ENCODE peak calls at places on chromosomes 5 and 9, in ten cellular contexts. One of them, this sample, is unnamed.

GRCh38 chr5:96049398-96050272 is 88.0 kb upstream of the ELL2 start:
- DNase-seq in RWPE1: peak
- DNase-seq in hepatocyte: no peak
- DNase-seq in epithelial cell of esophagus: peak
- DNase-seq in AG04450: no peak
- DNase-seq in esophagus squamous epithelium: no peak
- DNase-seq in nephron progenitor cell: no peak
- DNase-seq in GM20000: no peak
- DNase-seq in stomach: no peak
- DNase-seq in dorsolateral prefrontal cortex: no peak
- DNase-seq in this sample: no peak

GRCh38 chr9:136239963-136240330 is 5.7 kb downstream of the QSOX2 start:
- DNase-seq in stomach: no peak
- DNase-seq in GM20000: peak
- DNase-seq in esophagus squamous epithelium: no peak
- DNase-seq in nephron progenitor cell: no peak
- DNase-seq in dorsolateral prefrontal cortex: no peak
- DNase-seq in hepatocyte: no peak
- DNase-seq in AG04450: no peak
- DNase-seq in RWPE1: no peak
- DNase-seq in epithelial cell of esophagus: no peak
- DNase-seq in this sample: no peak

GRCh38 chr5:139837711-139838380 is 42.2 kb downstream of the PSD2 start:
- DNase-seq in epithelial cell of esophagus: no peak
- DNase-seq in esophagus squamous epithelium: no peak
- DNase-seq in dorsolateral prefrontal cortex: no peak
- DNase-seq in GM20000: no peak
- DNase-seq in hepatocyte: no peak
- DNase-seq in nephron progenitor cell: no peak
- DNase-seq in stomach: no peak
- DNase-seq in AG04450: no peak
- DNase-seq in RWPE1: no peak
- DNase-seq in this sample: no peak

GRCh38 chr5:99088309-99088708 is 159.5 kb upstream of the CHD1 start:
- DNase-seq in dorsolateral prefrontal cortex: no peak
- DNase-seq in GM20000: no peak
- DNase-seq in stomach: no peak
- DNase-seq in AG04450: no peak
- DNase-seq in esophagus squamous epithelium: no peak
- DNase-seq in hepatocyte: no peak
- DNase-seq in RWPE1: no peak
- DNase-seq in nephron progenitor cell: no peak
- DNase-seq in epithelial cell of esophagus: no peak
- DNase-seq in this sample: no peak

GRCh38 chr5:181086410-181087229 is 44.3 kb downstream of the OR2V1 start:
- DNase-seq in stomach: no peak
- DNase-seq in esophagus squamous epithelium: no peak
- DNase-seq in epithelial cell of esophagus: no peak
- DNase-seq in AG04450: no peak
- DNase-seq in dorsolateral prefrontal cortex: no peak
- DNase-seq in GM20000: no peak
- DNase-seq in RWPE1: no peak
- DNase-seq in nephron progenitor cell: no peak
- DNase-seq in hepatocyte: no peak
- DNase-seq in this sample: no peak

GRCh38 chr9:124145903-124146575 is 111.7 kb upstream of the NEK6 start:
- DNase-seq in RWPE1: no peak
- DNase-seq in dorsolateral prefrontal cortex: no peak
- DNase-seq in epithelial cell of esophagus: no peak
- DNase-seq in esophagus squamous epithelium: no peak
- DNase-seq in hepatocyte: no peak
- DNase-seq in stomach: no peak
- DNase-seq in AG04450: no peak
- DNase-seq in nephron progenitor cell: no peak
- DNase-seq in GM20000: no peak
- DNase-seq in this sample: no peak

GRCh38 chr9:114678847-114679246 is 3.1 kb downstream of the TEX48 start:
- DNase-seq in GM20000: no peak
- DNase-seq in esophagus squamous epithelium: no peak
- DNase-seq in nephron progenitor cell: no peak
- DNase-seq in RWPE1: no peak
- DNase-seq in stomach: no peak
- DNase-seq in dorsolateral prefrontal cortex: no peak
- DNase-seq in hepatocyte: no peak
- DNase-seq in epithelial cell of esophagus: no peak
- DNase-seq in AG04450: no peak
- DNase-seq in this sample: no peak

GRCh38 chr5:11683666-11684065 is 220.6 kb downstream of the CTNND2 start:
- DNase-seq in esophagus squamous epithelium: no peak
- DNase-seq in hepatocyte: peak
- DNase-seq in stomach: no peak
- DNase-seq in GM20000: no peak
- DNase-seq in AG04450: no peak
- DNase-seq in dorsolateral prefrontal cortex: no peak
- DNase-seq in nephron progenitor cell: no peak
- DNase-seq in RWPE1: no peak
- DNase-seq in epithelial cell of esophagus: no peak
- DNase-seq in this sample: no peak

GRCh38 chr5:62284946-62285891 is 20.8 kb upstream of the KIF2A start:
- DNase-seq in epithelial cell of esophagus: peak
- DNase-seq in nephron progenitor cell: no peak
- DNase-seq in hepatocyte: no peak
- DNase-seq in RWPE1: no peak
- DNase-seq in GM20000: no peak
- DNase-seq in stomach: no peak
- DNase-seq in dorsolateral prefrontal cortex: no peak
- DNase-seq in AG04450: no peak
- DNase-seq in esophagus squamous epithelium: no peak
- DNase-seq in this sample: peak

GRCh38 chr9:15834541-15834940 is 281.7 kb downstream of the CCDC171 start:
- DNase-seq in AG04450: no peak
- DNase-seq in stomach: peak
- DNase-seq in dorsolateral prefrontal cortex: no peak
- DNase-seq in nephron progenitor cell: no peak
- DNase-seq in hepatocyte: peak
- DNase-seq in epithelial cell of esophagus: peak
- DNase-seq in GM20000: no peak
- DNase-seq in RWPE1: no peak
- DNase-seq in esophagus squamous epithelium: no peak
- DNase-seq in this sample: no peak

GRCh38 chr5:140345919-140346347 is 470 bp downstream of the HBEGF start:
- DNase-seq in RWPE1: peak
- DNase-seq in dorsolateral prefrontal cortex: peak
- DNase-seq in GM20000: no peak
- DNase-seq in AG04450: no peak
- DNase-seq in epithelial cell of esophagus: peak
- DNase-seq in hepatocyte: peak
- DNase-seq in nephron progenitor cell: peak
- DNase-seq in esophagus squamous epithelium: no peak
- DNase-seq in stomach: peak
- DNase-seq in this sample: peak

GRCh38 chr9:137067860-137068538 is 2.4 kb downstream of the SAPCD2 start:
- DNase-seq in esophagus squamous epithelium: no peak
- DNase-seq in stomach: peak
- DNase-seq in epithelial cell of esophagus: peak
- DNase-seq in AG04450: no peak
- DNase-seq in nephron progenitor cell: peak
- DNase-seq in dorsolateral prefrontal cortex: peak
- DNase-seq in GM20000: peak
- DNase-seq in RWPE1: peak
- DNase-seq in hepatocyte: peak
- DNase-seq in this sample: peak

GRCh38 chr9:93301911-93302525 is 118.1 kb downstream of the WNK2 start:
- DNase-seq in hepatocyte: no peak
- DNase-seq in esophagus squamous epithelium: no peak
- DNase-seq in epithelial cell of esophagus: no peak
- DNase-seq in stomach: peak
- DNase-seq in GM20000: no peak
- DNase-seq in RWPE1: no peak
- DNase-seq in dorsolateral prefrontal cortex: peak
- DNase-seq in AG04450: no peak
- DNase-seq in nephron progenitor cell: no peak
- DNase-seq in this sample: no peak

GRCh38 chr9:89402695-89403427 is 84.6 kb downstream of the SECISBP2 start:
- DNase-seq in nephron progenitor cell: no peak
- DNase-seq in stomach: no peak
- DNase-seq in hepatocyte: no peak
- DNase-seq in AG04450: no peak
- DNase-seq in esophagus squamous epithelium: no peak
- DNase-seq in dorsolateral prefrontal cortex: no peak
- DNase-seq in RWPE1: no peak
- DNase-seq in GM20000: no peak
- DNase-seq in epithelial cell of esophagus: no peak
- DNase-seq in this sample: no peak

GRCh38 chr9:130780865-130781504 is 54.1 kb upstream of the ABL1 start:
- DNase-seq in AG04450: peak
- DNase-seq in dorsolateral prefrontal cortex: no peak
- DNase-seq in nephron progenitor cell: no peak
- DNase-seq in esophagus squamous epithelium: no peak
- DNase-seq in hepatocyte: peak
- DNase-seq in stomach: no peak
- DNase-seq in RWPE1: no peak
- DNase-seq in epithelial cell of esophagus: peak
- DNase-seq in GM20000: no peak
- DNase-seq in this sample: no peak

GRCh38 chr9:6566409-6567139 is 79.0 kb downstream of the GLDC start:
- DNase-seq in GM20000: no peak
- DNase-seq in epithelial cell of esophagus: peak
- DNase-seq in esophagus squamous epithelium: no peak
- DNase-seq in nephron progenitor cell: no peak
- DNase-seq in stomach: no peak
- DNase-seq in AG04450: peak
- DNase-seq in dorsolateral prefrontal cortex: no peak
- DNase-seq in hepatocyte: peak
- DNase-seq in RWPE1: peak
- DNase-seq in this sample: peak
- TF ChIP-seq CTCF in GM20000: no peak
- TF ChIP-seq CTCF in epithelial cell of esophagus: no peak
- TF ChIP-seq CTCF in esophagus squamous epithelium: no peak
- TF ChIP-seq CTCF in nephron progenitor cell: no peak
- TF ChIP-seq CTCF in stomach: no peak
- TF ChIP-seq CTCF in AG04450: no peak
- TF ChIP-seq CTCF in dorsolateral prefrontal cortex: no peak
- TF ChIP-seq CTCF in hepatocyte: no peak
- TF ChIP-seq CTCF in RWPE1: no peak
- TF ChIP-seq CTCF in this sample: no peak

GRCh38 chr9:8961186-8961666 is 1161.6 kb upstream of the DMAC1 start:
- DNase-seq in dorsolateral prefrontal cortex: no peak
- DNase-seq in RWPE1: no peak
- DNase-seq in GM20000: no peak
- DNase-seq in nephron progenitor cell: no peak
- DNase-seq in epithelial cell of esophagus: no peak
- DNase-seq in AG04450: no peak
- DNase-seq in esophagus squamous epithelium: no peak
- DNase-seq in stomach: no peak
- DNase-seq in hepatocyte: peak
- DNase-seq in this sample: no peak
- TF ChIP-seq CTCF in dorsolateral prefrontal cortex: no peak
- TF ChIP-seq CTCF in RWPE1: no peak
- TF ChIP-seq CTCF in GM20000: no peak
- TF ChIP-seq CTCF in nephron progenitor cell: no peak
- TF ChIP-seq CTCF in epithelial cell of esophagus: no peak
- TF ChIP-seq CTCF in AG04450: no peak
- TF ChIP-seq CTCF in esophagus squamous epithelium: no peak
- TF ChIP-seq CTCF in stomach: no peak
- TF ChIP-seq CTCF in hepatocyte: no peak
- TF ChIP-seq CTCF in this sample: no peak

GRCh38 chr9:88182501-88182900 is 44.2 kb upstream of the SPATA31C2 start:
- DNase-seq in stomach: no peak
- DNase-seq in RWPE1: no peak
- DNase-seq in nephron progenitor cell: no peak
- DNase-seq in AG04450: no peak
- DNase-seq in dorsolateral prefrontal cortex: no peak
- DNase-seq in GM20000: no peak
- DNase-seq in epithelial cell of esophagus: no peak
- DNase-seq in hepatocyte: no peak
- DNase-seq in esophagus squamous epithelium: no peak
- DNase-seq in this sample: no peak
- TF ChIP-seq CTCF in stomach: no peak
- TF ChIP-seq CTCF in RWPE1: no peak
- TF ChIP-seq CTCF in nephron progenitor cell: no peak
- TF ChIP-seq CTCF in AG04450: no peak
- TF ChIP-seq CTCF in dorsolateral prefrontal cortex: no peak
- TF ChIP-seq CTCF in GM20000: no peak
- TF ChIP-seq CTCF in epithelial cell of esophagus: no peak
- TF ChIP-seq CTCF in hepatocyte: no peak
- TF ChIP-seq CTCF in esophagus squamous epithelium: no peak
- TF ChIP-seq CTCF in this sample: no peak

DNA sequence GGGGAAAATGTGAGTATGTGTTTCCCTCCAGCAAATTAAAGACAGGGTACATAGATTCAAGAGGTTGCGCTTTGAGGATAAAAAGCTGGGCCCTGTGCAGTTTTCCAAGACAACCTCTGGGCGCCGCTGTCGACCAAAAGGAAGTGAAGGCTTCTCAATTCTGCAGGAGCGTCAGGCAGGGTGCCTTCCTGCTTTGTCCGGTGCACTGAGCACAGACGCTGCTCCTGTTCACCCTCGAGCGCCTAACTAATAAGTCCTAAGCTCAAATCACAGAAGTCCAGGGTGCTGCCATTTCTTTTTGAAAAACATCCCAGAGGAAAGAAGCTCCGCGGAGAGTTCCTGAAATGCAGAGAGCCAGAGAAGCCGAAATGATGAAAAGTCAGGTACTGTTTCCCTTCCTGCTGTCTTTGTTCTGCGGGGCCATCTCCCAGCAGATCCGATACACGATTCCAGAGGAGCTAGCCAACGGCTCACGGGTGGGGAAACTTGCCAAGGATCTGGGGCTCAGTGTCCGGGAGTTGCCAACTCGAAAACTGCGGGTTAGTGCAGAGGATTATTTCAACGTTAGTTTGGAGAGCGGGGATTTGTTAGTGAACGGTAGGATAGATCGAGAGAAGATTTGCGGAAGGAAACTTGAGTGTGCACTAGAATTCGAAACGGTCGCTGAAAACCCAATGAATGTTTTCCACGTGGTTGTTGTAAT is at the start of gene PCDHGB1:
- DNase-seq in stomach: no peak
- DNase-seq in AG04450: no peak
- DNase-seq in RWPE1: peak
- DNase-seq in GM20000: peak
- DNase-seq in nephron progenitor cell: peak
- DNase-seq in esophagus squamous epithelium: no peak
- DNase-seq in hepatocyte: no peak
- DNase-seq in dorsolateral prefrontal cortex: no peak
- DNase-seq in epithelial cell of esophagus: peak
- DNase-seq in this sample: peak
- TF ChIP-seq CTCF in stomach: no peak
- TF ChIP-seq CTCF in AG04450: peak
- TF ChIP-seq CTCF in RWPE1: peak
- TF ChIP-seq CTCF in GM20000: peak
- TF ChIP-seq CTCF in nephron progenitor cell: peak
- TF ChIP-seq CTCF in esophagus squamous epithelium: no peak
- TF ChIP-seq CTCF in hepatocyte: no peak
- TF ChIP-seq CTCF in dorsolateral prefrontal cortex: peak
- TF ChIP-seq CTCF in epithelial cell of esophagus: peak
- TF ChIP-seq CTCF in this sample: peak

GRCh38 chr5:38666668-38667498 is 110.4 kb upstream of the LIFR start:
- DNase-seq in hepatocyte: peak
- DNase-seq in epithelial cell of esophagus: peak
- DNase-seq in RWPE1: peak
- DNase-seq in esophagus squamous epithelium: no peak
- DNase-seq in AG04450: no peak
- DNase-seq in stomach: peak
- DNase-seq in dorsolateral prefrontal cortex: no peak
- DNase-seq in GM20000: peak
- DNase-seq in nephron progenitor cell: no peak
- DNase-seq in this sample: peak
- TF ChIP-seq CTCF in hepatocyte: peak
- TF ChIP-seq CTCF in epithelial cell of esophagus: peak
- TF ChIP-seq CTCF in RWPE1: no peak
- TF ChIP-seq CTCF in esophagus squamous epithelium: peak
- TF ChIP-seq CTCF in AG04450: peak
- TF ChIP-seq CTCF in stomach: peak
- TF ChIP-seq CTCF in dorsolateral prefrontal cortex: peak
- TF ChIP-seq CTCF in GM20000: peak
- TF ChIP-seq CTCF in nephron progenitor cell: peak
- TF ChIP-seq CTCF in this sample: no peak

This sample was measured in activated CD8-positive, alpha-beta T cell treated with anti-CD3 and anti-CD28 coated beads for 36 hours.